ENCODE peak calls at places on chromosomes 5 and 9, in six cellular contexts. E, O, F, N, Y and J are unnamed samples.
A peak's percentile ranks its signal among the peaks of the same experiment; 100 is the strongest.

GRCh38 chr9:121267689-121268597 is at the start of gene GSN:
- DNase-seq in E (peak; percentile 87), O (peak; percentile 76), F (peak; percentile 80), N (peak; percentile 62), Y (peak; percentile 65), J (peak; percentile 82)

GRCh38 chr5:136212252-136212721 is 19.3 kb upstream of the SMIM32 start:
- DNase-seq in E (peak; percentile 60), O (peak; percentile 23), F (peak; percentile 45), N (peak; percentile 50), Y (no peak), J (peak; percentile 70)

GRCh38 chr5:75053286-75054109 is 1.1 kb upstream of the GCNT4 start:
- DNase-seq in E (peak; percentile 94), O (peak; percentile 62), F (peak; percentile 93), N (peak; percentile 78), Y (peak; percentile 67), J (peak; percentile 68)

GRCh38 chr9:37302277-37302676 is 120.2 kb upstream of the GRHPR start:
- DNase-seq in E (no peak), O (no peak), F (no peak), N (no peak), Y (peak; percentile 60), J (no peak)

GRCh38 chr5:73464016-73464745 is 15.6 kb upstream of the FOXD1 start:
- DNase-seq in E (peak; percentile 29), O (no peak), F (no peak), N (no peak), Y (no peak), J (no peak)

GRCh38 chr5:102863764-102864560 is 108.9 kb downstream of the PAM start:
- DNase-seq in E (peak; percentile 20), O (no peak), F (peak; percentile 17), N (no peak), Y (no peak), J (no peak)

GRCh38 chr5:52859619-52860018 is 71.9 kb downstream of the ITGA1 start:
- DNase-seq in E (peak; percentile 85), O (no peak), F (peak; percentile 94), N (no peak), Y (no peak), J (no peak)

GRCh38 chr9:77455312-77455927 is 192.7 kb downstream of the GNA14 start:
- DNase-seq in E (peak; percentile 39), O (no peak), F (peak; percentile 43), N (peak; percentile 65), Y (no peak), J (no peak)

GRCh38 chr9:91117959-91118651 is 243.6 kb downstream of the AUH start:
- DNase-seq in E (peak; percentile 62), O (peak; percentile 62), F (peak; percentile 82), N (no peak), Y (no peak), J (no peak)

GRCh38 chr5:139670369-139671095 is 22.4 kb downstream of the CXXC5 start:
- DNase-seq in E (no peak), O (no peak), F (peak; percentile 25), N (no peak), Y (peak; percentile 62), J (no peak)

GRCh38 chr9:14909631-14910177 is 524 bp downstream of the FREM1 start:
- DNase-seq in E (no peak), O (no peak), F (no peak), N (no peak), Y (no peak), J (peak; percentile 1)

GRCh38 chr5:55450050-55450765 is 84.6 kb downstream of the PLPP1 start:
- DNase-seq in E (peak; percentile 73), O (no peak), F (peak; percentile 38), N (no peak), Y (no peak), J (no peak)

GRCh38 chr5:175282611-175283225 is 161.3 kb downstream of the DRD1 start:
- DNase-seq in E (no peak), O (peak; percentile 8), F (no peak), N (peak; percentile 30), Y (no peak), J (peak; percentile 67)

GRCh38 chr9:4883326-4883873 is 90.7 kb downstream of the RCL1 start:
- DNase-seq in E (no peak), O (no peak), F (no peak), N (no peak), Y (no peak), J (no peak)

GRCh38 chr5:41817625-41818301 is 52.5 kb downstream of the OXCT1 start:
- DNase-seq in E (no peak), O (no peak), F (no peak), N (no peak), Y (no peak), J (no peak)

GRCh38 chr5:177500685-177501522 is 3.5 kb upstream of the PDLIM7 start:
- DNase-seq in E (peak; percentile 90), O (peak; percentile 78), F (peak; percentile 88), N (peak; percentile 83), Y (peak; percentile 87), J (peak; percentile 92)

GRCh38 chr9:124040935-124041816 is 29.6 kb downstream of the LHX2 start:
- DNase-seq in E (peak; percentile 44), O (no peak), F (no peak), N (no peak), Y (no peak), J (peak; percentile 51)

GRCh38 chr5:72005676-72006075 is 101.6 kb upstream of the MAP1B start:
- DNase-seq in E (no peak), O (no peak), F (no peak), N (no peak), Y (no peak), J (no peak)

GRCh38 chr9:129669141-129669718 is 3.8 kb downstream of the PRRX2 start:
- DNase-seq in E (peak; percentile 96), O (no peak), F (peak; percentile 79), N (no peak), Y (no peak), J (no peak)

GRCh38 chr5:107126341-107126740 is 544.4 kb downstream of the EFNA5 start:
- DNase-seq in E (no peak), O (no peak), F (no peak), N (no peak), Y (no peak), J (no peak)

GRCh38 chr5:160450164-160450932 is 28.7 kb downstream of the PTTG1 start:
- DNase-seq in E (no peak), O (no peak), F (no peak), N (no peak), Y (no peak), J (no peak)

GRCh38 chr9:126788631-126789349 is 16.1 kb upstream of the ZBTB43 start:
- DNase-seq in E (peak; percentile 48), O (no peak), F (peak; percentile 65), N (peak; percentile 63), Y (no peak), J (no peak)

GRCh38 chr5:912356-913091 is 19.8 kb downstream of the TRIP13 start:
- DNase-seq in E (peak; percentile 45), O (no peak), F (peak; percentile 97), N (peak; percentile 98), Y (peak; percentile 87), J (no peak)

GRCh38 chr9:8718121-8718725 is 918.6 kb upstream of the DMAC1 start:
- DNase-seq in E (peak; percentile 1), O (no peak), F (peak; percentile 83), N (no peak), Y (no peak), J (no peak)

GRCh38 chr5:163569284-163569683 is 63.9 kb downstream of the MAT2B start:
- DNase-seq in E (peak; percentile 52), O (no peak), F (peak; percentile 56), N (peak; percentile 8), Y (no peak), J (no peak)

DNA sequence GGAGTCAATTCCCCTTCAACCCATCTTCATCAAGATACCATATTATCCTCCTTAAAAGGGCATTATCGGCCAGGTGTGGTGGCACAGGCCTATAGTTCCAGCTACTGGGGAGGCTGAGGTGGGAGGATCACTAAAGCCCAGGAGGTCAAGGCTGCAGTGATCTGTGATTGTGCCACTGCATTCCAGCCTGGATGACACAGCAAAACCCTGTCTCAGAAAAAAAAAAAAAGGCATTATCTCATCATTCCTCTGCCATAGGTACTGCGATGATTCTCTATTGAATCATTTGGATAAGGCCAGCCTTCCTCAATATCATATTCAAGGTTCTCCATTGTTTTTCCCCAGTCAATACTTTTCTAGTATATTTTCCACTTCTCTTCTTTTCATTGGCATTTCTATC is 39.2 kb upstream of the RAB3C start:
- DNase-seq in E (no peak), O (no peak), F (no peak), N (peak; percentile 20), Y (no peak), J (no peak)
- H3K4me3 ChIP-seq in E (no peak overlapping the region), O (no peak overlapping the region), F (no peak overlapping the region), N (no peak overlapping the region), Y (no peak overlapping the region), J (no peak overlapping the region)

DNA sequence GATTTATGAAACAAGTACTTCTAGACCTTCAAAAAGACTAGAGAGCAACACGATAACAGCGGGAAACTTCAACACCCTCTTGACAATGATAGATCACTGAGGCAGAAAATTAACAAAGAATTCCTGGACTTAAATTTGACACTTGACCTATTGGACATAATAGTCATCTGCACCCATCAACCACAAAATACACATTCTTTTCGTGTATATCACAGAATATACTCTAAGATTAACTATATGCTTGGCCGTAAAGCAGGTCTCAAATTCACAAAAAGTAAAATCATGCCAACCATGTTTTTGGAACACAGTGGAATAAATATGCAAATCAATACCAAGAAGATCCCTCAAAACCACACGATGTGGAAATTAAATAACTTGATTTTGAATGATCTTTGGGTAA is 559.4 kb downstream of the DNAH5 start:
- DNase-seq in E (no peak), O (no peak), F (no peak), N (no peak), Y (no peak), J (no peak)
- H3K4me1 ChIP-seq in E (no peaks in the 10 kb centered on the region), O (no peaks in the 10 kb centered on the region), F (no peaks in the 10 kb centered on the region), N (no peaks in the 10 kb centered on the region), Y (no peaks in the 10 kb centered on the region), J (no peaks in the 10 kb centered on the region)

GRCh38 chr5:153626836-153627235 is 136.4 kb downstream of the GRIA1 start:
- DNase-seq in E (no peak), O (no peak), F (no peak), N (no peak), Y (no peak), J (no peak)

GRCh38 chr5:153632748-153633290 is 142.3 kb downstream of the GRIA1 start:
- DNase-seq in E (peak; percentile 60), O (no peak), F (no peak), N (no peak), Y (no peak), J (no peak)

GRCh38 chr5:153629027-153629426 is 138.6 kb downstream of the GRIA1 start:
- DNase-seq in E (peak; percentile 96), O (no peak), F (peak; percentile 99), N (peak; percentile 56), Y (no peak), J (peak; percentile 31)

GRCh38 chr5:153630546-153630945 is 140.1 kb downstream of the GRIA1 start:
- DNase-seq in E (no peak), O (no peak), F (no peak), N (no peak), Y (no peak), J (no peak)

DNA sequence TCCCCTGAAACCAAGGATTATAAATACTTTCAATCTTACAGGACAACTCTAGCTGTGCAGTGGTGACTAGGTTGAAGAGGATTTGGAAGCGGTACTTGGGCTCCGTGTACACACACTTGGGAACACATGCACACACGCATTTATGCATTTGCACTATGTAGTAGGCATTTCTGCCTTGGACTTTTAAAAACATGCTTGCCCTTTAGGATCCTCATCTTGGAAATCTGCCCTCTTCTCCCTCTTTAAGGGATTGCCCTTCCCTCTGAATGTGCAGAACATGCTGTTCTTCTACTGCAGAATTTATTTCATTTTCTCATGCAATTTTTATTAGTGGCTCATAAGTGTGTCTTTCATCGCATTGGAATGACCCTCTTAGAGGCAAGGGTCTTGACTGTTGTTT is 139.0 kb downstream of the GRIA1 start:
- DNase-seq in E (no peak), O (no peak), F (peak; percentile 62), N (no peak), Y (no peak), J (no peak)
- H3K4me3 ChIP-seq in E (no peak overlapping the region), O (no peak overlapping the region), F (no peak overlapping the region), N (no peak overlapping the region), Y (no peak overlapping the region), J (no peak overlapping the region)

GRCh38 chr5:151105561-151105960 is 24.7 kb upstream of the TNIP1 start:
- DNase-seq in E (no peak), O (no peak), F (no peak), N (no peak), Y (no peak), J (no peak)
- H3K4me1 ChIP-seq in E (peaks cover 15% of the 10 kb centered on the region), O (peaks cover 42% of the 10 kb centered on the region), F (peaks cover 11% of the 10 kb centered on the region), N (peaks cover 7% of the 10 kb centered on the region), Y (peaks cover 6% of the 10 kb centered on the region), J (peaks cover 4% of the 10 kb centered on the region)